ENCODE peak calls at places on chromosomes 13 and 19, in ten cellular contexts. U, Y, L, C, T, M, I, B, X and J are unnamed samples.

GRCh38 chr13:41610426-41610825 is 153.1 kb downstream of the RGCC start:
- DNase-seq in M (peak; percentile 57), Y (peak; percentile 66), B (no peak), I (no peak), U (no peak), T (no peak), X (no peak), L (no peak), C (no peak), J (peak; percentile 27)

GRCh38 chr13:103625194-103625593 is 559.0 kb upstream of the SLC10A2 start:
- DNase-seq in U (no peak), M (no peak), I (no peak), L (no peak), X (no peak), B (no peak), T (no peak), C (no peak), Y (no peak), J (no peak)

GRCh38 chr13:111789011-111789410 is 277.9 kb upstream of the SOX1 start:
- DNase-seq in Y (no peak), B (no peak), I (no peak), X (no peak), M (no peak), C (no peak), L (no peak), U (no peak), T (no peak), J (no peak)

GRCh38 chr19:18657590-18658365 is 20.9 kb downstream of the KLHL26 start:
- DNase-seq in X (peak; percentile 56), B (no peak), T (peak; percentile 76), C (peak; percentile 89), L (peak; percentile 82), U (no peak), M (no peak), Y (no peak), I (peak; percentile 49), J (no peak)

GRCh38 chr19:39307233-39307821 is 11.1 kb downstream of the IFNL1 start:
- DNase-seq in C (no peak), T (no peak), L (peak; percentile 42), M (peak; percentile 65), B (peak; percentile 48), U (peak; percentile 49), Y (no peak), X (no peak), I (no peak), J (peak; percentile 57)

GRCh38 chr13:38582133-38582532 is 104.7 kb upstream of the FREM2 start:
- DNase-seq in U (no peak), C (no peak), L (no peak), Y (peak; percentile 47), T (peak; percentile 20), X (peak; percentile 56), B (no peak), I (peak; percentile 15), M (no peak), J (no peak)

GRCh38 chr19:35513975-35514809 is 743 bp upstream of the DMKN start:
- DNase-seq in X (no peak), I (no peak), U (no peak), B (no peak), L (no peak), Y (peak; percentile 25), T (no peak), C (no peak), M (peak; percentile 27), J (no peak)

GRCh38 chr19:4229179-4229931 is at the start of gene EBI3:
- DNase-seq in L (no peak), U (no peak), Y (no peak), T (no peak), C (no peak), I (peak; percentile 50), B (peak; percentile 34), X (peak; percentile 7), M (peak; percentile 28), J (no peak)

GRCh38 chr13:94329754-94330551 is 149.5 kb downstream of the DCT start:
- DNase-seq in T (no peak), U (no peak), Y (peak; percentile 28), I (no peak), M (no peak), X (peak; percentile 68), L (no peak), C (no peak), B (no peak), J (no peak)

GRCh38 chr19:324716-325115 is 19.9 kb downstream of the MIER2 start:
- DNase-seq in M (no peak), C (no peak), U (no peak), B (no peak), T (no peak), X (no peak), L (no peak), I (no peak), Y (no peak), J (no peak)

GRCh38 chr13:80341771-80342271 is 895 bp upstream of the SPRY2 start:
- DNase-seq in C (peak; percentile 25), I (peak; percentile 8), M (peak; percentile 71), X (peak; percentile 43), U (peak; percentile 68), T (peak; percentile 80), B (peak; percentile 54), Y (peak; percentile 49), L (peak; percentile 79), J (no peak)

GRCh38 chr19:32626969-32627368 is 46.0 kb downstream of the PDCD5 start:
- DNase-seq in T (no peak), Y (no peak), B (no peak), I (no peak), M (no peak), X (no peak), C (no peak), L (no peak), U (no peak), J (no peak)

GRCh38 chr13:111187879-111188643 is 73.0 kb downstream of the ARHGEF7 start:
- DNase-seq in B (no peak), C (no peak), M (no peak), L (no peak), T (no peak), X (no peak), I (no peak), U (no peak), Y (no peak), J (no peak)

GRCh38 chr19:1790054-1790762 is 21.9 kb downstream of the ATP8B3 start:
- DNase-seq in X (no peak), T (no peak), I (no peak), M (no peak), B (no peak), L (no peak), Y (no peak), U (no peak), C (no peak), J (no peak)

GRCh38 chr19:1786668-1787067 is 25.4 kb downstream of the ATP8B3 start:
- DNase-seq in L (no peak), I (no peak), U (no peak), B (no peak), Y (no peak), M (no peak), X (no peak), C (no peak), T (no peak), J (no peak)

GRCh38 chr19:1785310-1785709 is 26.8 kb downstream of the ATP8B3 start:
- DNase-seq in T (no peak), M (no peak), X (no peak), L (no peak), B (no peak), C (no peak), Y (no peak), I (no peak), U (no peak), J (no peak)

GRCh38 chr19:1789282-1790020 is 22.6 kb downstream of the ATP8B3 start:
- DNase-seq in T (peak; percentile 67), L (no peak), M (no peak), X (no peak), Y (no peak), B (no peak), C (no peak), U (no peak), I (no peak), J (no peak)

DNA sequence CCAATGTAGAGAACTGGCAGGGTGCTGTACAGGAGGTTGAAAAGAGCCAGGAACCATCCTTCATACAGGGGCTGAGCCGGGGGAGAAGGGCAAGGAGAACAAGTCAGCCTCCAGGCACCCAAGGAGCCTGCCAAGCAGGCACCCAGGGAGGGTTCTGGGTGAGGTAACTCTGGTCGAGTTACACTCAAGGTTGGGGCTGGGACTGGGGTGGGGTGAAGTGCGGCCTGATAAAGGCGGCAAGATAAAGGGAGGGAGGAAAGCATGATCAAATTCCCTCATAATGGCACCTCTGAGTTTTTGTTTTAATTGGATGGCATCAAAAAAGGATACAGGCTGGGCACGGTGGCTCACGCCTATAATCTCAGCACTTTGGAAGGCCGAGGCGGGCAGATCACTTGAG is 25.0 kb downstream of the ATP8B3 start:
- DNase-seq in T (no peak), B (no peak), C (no peak), X (no peak), U (no peak), Y (no peak), I (no peak), L (no peak), M (no peak), J (peak; percentile 49)
- H3K27me3 ChIP-seq in T (peaks cover 46% of the 10 kb centered on the region), B (peaks cover 74% of the 10 kb centered on the region), C (no peaks in the 10 kb centered on the region), X (peaks cover 75% of the 10 kb centered on the region), U (peaks cover 75% of the 10 kb centered on the region), Y (peaks cover 36% of the 10 kb centered on the region), I (peaks cover 21% of the 10 kb centered on the region), L (no peaks in the 10 kb centered on the region), M (peaks cover 13% of the 10 kb centered on the region), J (peaks cover 17% of the 10 kb centered on the region)

DNA sequence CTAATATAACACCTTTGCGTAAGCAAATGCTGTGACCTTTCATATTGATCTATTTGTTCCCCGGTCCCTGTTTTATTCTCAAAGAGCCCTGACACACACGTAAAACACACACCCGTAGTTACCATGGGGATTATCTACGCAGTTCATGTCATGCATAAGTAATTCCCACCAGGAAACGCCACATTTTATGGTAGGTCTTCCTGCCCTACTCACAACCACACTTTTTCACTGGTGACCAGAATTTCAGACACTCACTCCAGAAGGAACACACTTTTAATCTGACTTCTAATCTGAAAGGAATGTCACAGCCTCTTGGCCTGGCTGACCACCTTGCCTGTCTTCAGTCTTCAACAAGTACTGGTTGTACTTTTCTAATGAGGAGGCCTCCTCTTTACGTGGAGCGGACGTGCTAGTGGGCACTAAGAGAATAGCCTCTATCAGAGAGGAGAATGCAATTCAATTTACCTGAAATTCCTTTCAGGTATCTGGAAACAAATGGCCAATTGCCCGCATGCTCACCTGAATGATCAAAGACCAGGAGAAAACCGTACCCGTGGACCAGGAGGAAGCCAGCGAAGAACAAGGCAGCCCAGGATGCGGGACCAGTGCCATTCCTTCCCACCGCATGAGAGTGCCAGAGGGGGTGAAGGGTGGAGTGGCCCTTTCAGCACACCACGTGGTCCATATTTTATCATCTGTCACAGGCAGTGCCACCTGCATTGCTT is 46.6 kb downstream of the SLC7A1 start:
- DNase-seq in M (no peak), C (no peak), U (no peak), L (no peak), B (no peak), Y (no peak), T (no peak), I (no peak), X (no peak), J (no peak)
- TF ChIP-seq EP300 in M (no peak), C (no peak), U (no peak), L (no peak), B (no peak), Y (no peak), T (no peak), I (no peak), X (no peak), J (no peak)

GRCh38 chr19:52957591-52957990 is 5.1 kb downstream of the ZNF816 start:
- DNase-seq in Y (no peak), I (no peak), L (no peak), T (no peak), C (no peak), B (no peak), U (no peak), M (no peak), X (no peak), J (no peak)
- H3K9me3 ChIP-seq in Y (peaks cover 28% of the 10 kb centered on the region), I (peaks cover 30% of the 10 kb centered on the region), L (no peaks in the 10 kb centered on the region), T (peaks cover 5% of the 10 kb centered on the region), C (no peaks in the 10 kb centered on the region), B (peaks cover 72% of the 10 kb centered on the region), U (peaks cover 11% of the 10 kb centered on the region), M (peaks cover 76% of the 10 kb centered on the region), X (peaks cover 75% of the 10 kb centered on the region), J (peaks cover 80% of the 10 kb centered on the region)

GRCh38 chr13:34035178-34035577 is 217.2 kb downstream of the RFC3 start:
- DNase-seq in M (no peak), L (no peak), X (no peak), T (no peak), I (no peak), U (no peak), C (no peak), B (no peak), Y (no peak), J (no peak)
- H3K27me3 ChIP-seq in M (no peaks in the 10 kb centered on the region), L (no peaks in the 10 kb centered on the region), X (no peaks in the 10 kb centered on the region), T (no peaks in the 10 kb centered on the region), I (no peaks in the 10 kb centered on the region), U (no peaks in the 10 kb centered on the region), C (no peaks in the 10 kb centered on the region), B (no peaks in the 10 kb centered on the region), Y (no peaks in the 10 kb centered on the region), J (no peaks in the 10 kb centered on the region)